ENCODE peak calls at places on chromosomes 6 and 20, in four cellular contexts. H is right lobe of liver, X is sigmoid colon, Z is lower leg skin. I is an unnamed sample.

GRCh38 chr20:51400051-51400926 is 142.2 kb downstream of the NFATC2 start:
- DNase-seq in Z (no peak), H (no peak), X (no peak), I (no peak)

GRCh38 chr20:62875419-62876355 is 14.1 kb upstream of the TCFL5 start:
- DNase-seq in Z (peak; percentile 96), H (peak; percentile 76), X (peak; percentile 95), I (peak; percentile 50)

GRCh38 chr6:123745877-123746276 is 57.8 kb upstream of the NKAIN2 start:
- DNase-seq in Z (no peak), H (no peak), X (no peak), I (no peak)

GRCh38 chr6:119844385-119844784 is 494.8 kb upstream of the MAN1A1 start:
- DNase-seq in H (no peak), X (no peak), Z (no peak), I (no peak)

GRCh38 chr6:145798530-145798929 is 16.1 kb downstream of the FBXO30 start:
- DNase-seq in Z (no peak), X (no peak), H (no peak), I (no peak)

GRCh38 chr6:74170118-74170517 is 474.1 kb downstream of the CD109 start:
- DNase-seq in X (no peak), Z (no peak), H (no peak), I (no peak)

GRCh38 chr6:150865406-150866146 is at the start of gene MTHFD1L:
- DNase-seq in X (peak; percentile 85), Z (peak; percentile 92), H (peak; percentile 73), I (peak; percentile 88)

GRCh38 chr20:37315293-37316110 is 26.0 kb downstream of the MANBAL start:
- DNase-seq in H (no peak), X (peak; percentile 95), Z (peak; percentile 90), I (no peak)

GRCh38 chr6:24931296-24931695 is 4.5 kb downstream of the RIPOR2 start:
- DNase-seq in Z (no peak), X (no peak), H (no peak), I (no peak)

GRCh38 chr20:35502352-35502751 is 27.1 kb downstream of the C20orf173 start:
- DNase-seq in X (no peak), Z (no peak), H (no peak), I (no peak)

GRCh38 chr6:23179994-23180393 is 610.6 kb downstream of the HDGFL1 start:
- DNase-seq in X (no peak), Z (no peak), H (no peak), I (no peak)

GRCh38 chr6:79630883-79631799 is at the start of gene SH3BGRL2:
- DNase-seq in Z (peak; percentile 92), X (peak; percentile 83), H (peak; percentile 98), I (peak; percentile 63)

GRCh38 chr6:45988635-45989034 is 27.0 kb downstream of the CLIC5 start:
- DNase-seq in H (no peak), X (no peak), Z (no peak), I (no peak)

GRCh38 chr6:11354019-11354418 is 121.6 kb upstream of the NEDD9 start:
- DNase-seq in X (no peak), Z (no peak), H (no peak), I (no peak)

GRCh38 chr6:125792680-125793079 is 1.9 kb downstream of the NCOA7 start:
- DNase-seq in X (no peak), H (no peak), Z (no peak), I (no peak)

GRCh38 chr6:37221585-37222124 is 35.9 kb upstream of the TBC1D22B start:
- DNase-seq in X (no peak), Z (no peak), H (no peak), I (no peak)
- TF ChIP-seq POLR2A in X (no peak), Z (no peak), H (no peak), I (no peak)

GRCh38 chr20:57398231-57398821 is 7.1 kb downstream of the RBM38 start:
- DNase-seq in H (no peak), Z (peak; percentile 94), X (peak; percentile 89), I (no peak)
- TF ChIP-seq POLR2A in H (no peak), Z (no peak), X (no peak), I (no peak)

DNA sequence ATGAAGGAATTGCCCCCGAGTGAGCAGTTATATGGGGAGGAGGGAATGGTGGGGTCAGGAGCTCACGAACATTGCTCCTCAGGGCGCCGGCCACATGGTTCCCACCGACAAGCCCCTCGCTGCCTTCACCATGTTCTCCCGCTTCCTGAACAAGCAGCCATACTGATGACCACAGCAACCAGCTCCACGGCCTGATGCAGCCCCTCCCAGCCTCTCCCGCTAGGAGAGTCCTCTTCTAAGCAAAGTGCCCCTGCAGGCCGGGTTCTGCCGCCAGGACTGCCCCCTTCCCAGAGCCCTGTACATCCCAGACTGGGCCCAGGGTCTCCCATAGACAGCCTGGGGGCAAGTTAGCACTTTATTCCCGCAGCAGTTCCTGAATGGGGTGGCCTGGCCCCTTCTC is 7.2 kb downstream of the CTSA start:
- DNase-seq in X (no peak), Z (no peak), H (no peak), I (no peak)
- TF ChIP-seq POLR2A in X (no peak), Z (no peak), H (no peak), I (no peak)

DNA sequence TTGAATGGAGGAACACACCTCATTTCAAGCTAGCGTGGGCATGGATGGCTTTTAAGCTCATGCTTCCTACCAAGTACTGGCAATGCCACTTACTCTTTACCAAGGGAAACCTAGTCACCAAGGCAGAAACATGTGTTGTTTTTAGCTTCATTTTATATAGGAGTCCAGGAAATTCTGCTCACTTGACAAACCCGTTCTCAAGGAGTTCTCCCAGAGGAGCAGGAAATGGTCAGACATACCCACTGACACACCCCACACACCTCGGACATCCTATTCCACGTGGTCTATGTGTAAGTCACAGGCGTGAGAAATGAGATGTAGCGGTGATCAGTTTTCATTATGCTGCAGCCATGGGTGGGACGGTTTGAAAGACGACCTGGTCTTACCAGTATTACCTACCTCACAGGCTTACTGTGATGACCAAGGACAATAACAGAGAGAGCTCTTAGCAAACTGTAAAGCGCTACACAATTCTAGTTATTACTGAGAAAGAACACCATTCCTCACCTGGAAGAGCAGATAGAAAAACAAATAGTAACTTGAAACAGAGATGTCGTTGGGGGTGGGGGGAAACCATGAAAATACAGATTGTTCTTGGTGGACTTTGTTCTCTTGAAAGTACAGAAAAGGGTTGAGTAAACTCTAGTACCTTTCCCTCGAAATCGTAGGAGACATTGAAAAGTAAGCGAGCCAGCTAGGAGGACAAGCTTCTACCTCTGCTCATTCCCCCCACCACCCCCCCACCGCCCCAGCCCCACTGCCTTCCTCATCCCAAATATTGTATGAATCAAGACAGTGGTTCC is 1.7 kb downstream of the CNKSR3 start:
- DNase-seq in X (peak; percentile 67), Z (no peak), H (no peak), I (peak; percentile 47)
- TF ChIP-seq POLR2A in X (no peak), Z (no peak), H (no peak), I (no peak)

GRCh38 chr20:23129256-23129655 is 43.1 kb upstream of the CD93 start:
- DNase-seq in H (no peak), Z (no peak), X (no peak), I (no peak)
- TF ChIP-seq POLR2A in H (no peak), Z (no peak), X (no peak), I (no peak)

GRCh38 chr20:40333591-40333990 is 355.4 kb downstream of the MAFB start:
- DNase-seq in X (no peak), H (no peak), Z (no peak), I (no peak)

GRCh38 chr20:40332167-40332566 is 356.9 kb downstream of the MAFB start:
- DNase-seq in X (no peak), Z (no peak), H (no peak), I (no peak)

GRCh38 chr20:40331699-40332098 is 357.3 kb downstream of the MAFB start:
- DNase-seq in Z (no peak), X (no peak), H (no peak), I (no peak)

GRCh38 chr20:40335437-40335836 is 353.6 kb downstream of the MAFB start:
- DNase-seq in Z (no peak), H (no peak), X (no peak), I (no peak)

DNA sequence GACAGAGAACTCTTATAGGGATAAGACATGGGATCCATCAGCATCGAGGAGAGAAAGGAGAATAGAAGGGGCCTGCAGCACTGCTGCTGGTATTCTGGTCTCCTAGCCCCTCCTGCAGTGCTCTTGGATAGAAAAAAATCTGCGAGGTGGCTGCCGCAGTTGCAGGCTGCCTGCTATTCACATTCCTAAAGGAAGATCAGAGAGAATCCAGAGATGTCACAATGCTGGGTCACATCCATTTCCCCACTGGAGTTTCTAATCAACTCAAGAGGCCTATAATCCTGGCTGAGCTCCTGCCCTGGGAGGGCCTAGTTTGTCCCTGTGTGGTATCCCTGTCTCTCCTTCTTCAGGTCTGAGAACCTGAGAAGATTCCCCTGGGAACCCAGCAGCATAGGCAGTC is 357.8 kb downstream of the MAFB start:
- DNase-seq in X (no peak), Z (no peak), H (no peak), I (no peak)
- TF ChIP-seq POLR2A in X (no peak), Z (no peak), H (no peak), I (no peak)

GRCh38 chr6:6519028-6519427 is 69.5 kb upstream of the LY86 start:
- DNase-seq in X (no peak), H (no peak), Z (no peak), I (no peak)

GRCh38 chr6:6517059-6517458 is 71.5 kb upstream of the LY86 start:
- DNase-seq in H (no peak), Z (no peak), X (no peak), I (no peak)

GRCh38 chr6:6518627-6519026 is 69.9 kb upstream of the LY86 start:
- DNase-seq in H (no peak), X (no peak), Z (no peak), I (no peak)

GRCh38 chr6:6516643-6517042 is 71.9 kb upstream of the LY86 start:
- DNase-seq in Z (no peak), H (no peak), X (no peak), I (no peak)

DNA sequence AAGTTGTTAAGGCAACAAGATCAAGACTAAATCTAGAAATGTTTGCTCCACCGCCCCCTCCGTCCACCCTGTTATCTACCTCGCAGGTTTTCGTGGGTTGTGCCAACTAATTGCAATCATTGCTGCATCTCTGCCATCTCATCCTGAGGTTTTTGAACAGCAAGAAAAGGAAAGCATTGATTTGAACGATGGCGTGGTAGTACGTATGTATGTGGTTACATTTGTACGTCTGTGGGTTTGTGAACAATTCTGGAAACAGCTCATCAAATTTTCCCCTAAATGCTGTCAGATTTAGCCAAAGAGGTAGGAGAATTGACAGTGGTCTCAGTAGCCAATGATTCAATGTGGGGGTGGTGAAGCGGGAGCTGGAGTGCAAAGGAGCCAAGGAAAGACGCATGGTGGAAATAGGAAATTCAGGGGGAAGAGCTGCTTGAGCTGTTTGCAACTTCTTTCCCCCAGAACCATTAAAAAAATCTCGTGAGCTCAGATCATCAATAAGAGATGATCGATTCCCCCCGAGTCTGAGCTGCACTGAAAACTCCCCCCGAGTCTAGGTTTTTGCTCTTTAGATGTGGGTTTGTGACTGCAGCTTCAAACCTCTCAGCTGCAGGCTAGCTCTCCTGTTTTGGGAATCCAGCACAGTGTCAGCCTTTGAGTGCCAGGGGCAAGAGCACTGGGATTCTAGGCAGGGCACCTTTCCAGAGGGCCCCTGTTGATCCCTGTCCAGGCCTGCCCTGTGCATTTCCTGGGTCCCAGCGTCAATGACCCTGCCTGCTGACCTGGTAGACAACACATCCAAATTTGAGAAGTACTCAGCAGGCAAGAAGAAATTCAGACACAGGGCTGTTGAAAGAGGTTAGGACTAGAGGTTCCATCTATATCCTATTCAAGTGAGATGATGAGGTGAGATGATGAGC is 72.6 kb upstream of the LY86 start:
- DNase-seq in X (no peak), Z (no peak), H (no peak), I (no peak)
- TF ChIP-seq POLR2A in X (no peak), Z (no peak), H (no peak), I (no peak)